ENCODE peak calls at places on chromosomes 3 and 15, in nine cellular contexts. P, F, E, B, V, Z, J, T and N are unnamed samples.

GRCh38 chr3:120646771-120647449 is 35.1 kb downstream of the HGD start:
- DNase-seq in P (no peak), F (no peak), E (no peak), B (no peak), V (no peak), Z (no peak), J (no peak), T (no peak), N (no peak)

GRCh38 chr3:23435318-23435717 is 232.2 kb downstream of the UBE2E2 start:
- DNase-seq in P (no peak), F (no peak), E (no peak), B (peak), V (peak), Z (no peak), J (no peak), T (no peak), N (peak)

GRCh38 chr3:160684368-160684740 is 7.4 kb downstream of the ARL14 start:
- DNase-seq in P (no peak), F (no peak), E (no peak), B (no peak), V (no peak), Z (no peak), J (no peak), T (no peak), N (no peak)

GRCh38 chr3:157436583-157437300 is at the start of gene PTX3:
- DNase-seq in P (peak), F (peak), E (no peak), B (peak), V (peak), Z (no peak), J (peak), T (peak), N (no peak)

GRCh38 chr15:85750807-85751730 is 43.7 kb downstream of the KLHL25 start:
- DNase-seq in P (peak), F (peak), E (no peak), B (no peak), V (peak), Z (no peak), J (no peak), T (no peak), N (no peak)

GRCh38 chr3:177089901-177090300 is 107.4 kb downstream of the TBL1XR1 start:
- DNase-seq in P (no peak), F (no peak), E (no peak), B (no peak), V (no peak), Z (no peak), J (no peak), T (no peak), N (no peak)

GRCh38 chr15:48993411-48993810 is 29.7 kb upstream of the SHC4 start:
- DNase-seq in P (no peak), F (peak), E (no peak), B (no peak), V (no peak), Z (no peak), J (no peak), T (peak), N (no peak)

GRCh38 chr3:125163739-125164601 is 48.6 kb downstream of the SLC12A8 start:
- DNase-seq in P (peak), F (peak), E (no peak), B (peak), V (peak), Z (no peak), J (peak), T (no peak), N (peak)

GRCh38 chr15:98503970-98504369 is 144.4 kb upstream of the IGF1R start:
- DNase-seq in P (no peak), F (peak), E (no peak), B (peak), V (no peak), Z (no peak), J (no peak), T (no peak), N (no peak)

GRCh38 chr3:48685603-48686511 is at the start of gene NCKIPSD:
- DNase-seq in P (peak), F (peak), E (peak), B (peak), V (peak), Z (peak), J (peak), T (peak), N (peak)

GRCh38 chr3:119469378-119470189 is 821 bp downstream of the POGLUT1 start:
- DNase-seq in P (no peak), F (peak), E (no peak), B (peak), V (no peak), Z (peak), J (peak), T (no peak), N (peak)

GRCh38 chr3:17478673-17479072 is 263.8 kb downstream of the TBC1D5 start:
- DNase-seq in P (no peak), F (peak), E (peak), B (peak), V (no peak), Z (no peak), J (peak), T (no peak), N (no peak)

GRCh38 chr3:13204177-13204581 is 130.9 kb upstream of the IQSEC1 start:
- DNase-seq in P (no peak), F (no peak), E (no peak), B (no peak), V (peak), Z (no peak), J (no peak), T (no peak), N (no peak)
- TF ChIP-seq EZH2phosphoT487 in P (no peak), F (no peak), E (no peak), B (no peak), V (no peak), Z (no peak), J (no peak), T (no peak), N (no peak)

GRCh38 chr3:52385157-52385556 is 59.7 kb downstream of the SEMA3G start:
- DNase-seq in P (peak), F (peak), E (peak), B (peak), V (peak), Z (peak), J (peak), T (peak), N (peak)
- H2AFZ ChIP-seq in P (peak), F (no peak), E (no peak), B (no peak), V (peak), Z (peak), J (no peak), T (no peak), N (no peak)

GRCh38 chr3:71109241-71109976 is 474.1 kb downstream of the FOXP1 start:
- DNase-seq in P (no peak), F (peak), E (no peak), B (no peak), V (no peak), Z (no peak), J (peak), T (no peak), N (no peak)

GRCh38 chr3:71109977-71110285 is 473.6 kb downstream of the FOXP1 start:
- DNase-seq in P (no peak), F (no peak), E (no peak), B (no peak), V (no peak), Z (no peak), J (no peak), T (no peak), N (no peak)

GRCh38 chr3:71110531-71111222 is 472.9 kb downstream of the FOXP1 start:
- DNase-seq in P (no peak), F (no peak), E (no peak), B (no peak), V (no peak), Z (no peak), J (no peak), T (no peak), N (no peak)

GRCh38 chr3:71104586-71104985 is 478.9 kb downstream of the FOXP1 start:
- DNase-seq in P (no peak), F (no peak), E (no peak), B (no peak), V (no peak), Z (no peak), J (no peak), T (no peak), N (no peak)

GRCh38 chr3:71107926-71108325 is 475.6 kb downstream of the FOXP1 start:
- DNase-seq in P (no peak), F (peak), E (no peak), B (no peak), V (no peak), Z (no peak), J (peak), T (no peak), N (no peak)
- H3K4me2 ChIP-seq in P (no peak), F (peak), E (no peak), B (no peak), V (no peak), Z (no peak), J (peak), T (peak), N (no peak)

GRCh38 chr3:50345586-50345985 is at the start of gene ZMYND10:
- DNase-seq in P (peak), F (peak), E (no peak), B (peak), V (peak), Z (peak), J (peak), T (no peak), N (peak)
- TF ChIP-seq EZH2phosphoT487 in P (no peak), F (no peak), E (no peak), B (no peak), V (no peak), Z (no peak), J (no peak), T (no peak), N (no peak)

GRCh38 chr15:72196409-72197044 is 1.1 kb downstream of the GRAMD2A start:
- DNase-seq in P (no peak), F (peak), E (no peak), B (no peak), V (no peak), Z (no peak), J (no peak), T (no peak), N (no peak)
- H2AFZ ChIP-seq in P (peak), F (no peak), E (no peak), B (peak), V (peak), Z (no peak), J (no peak), T (no peak), N (no peak)

GRCh38 chr3:72625616-72626337 is 222.5 kb downstream of the SHQ1 start:
- DNase-seq in P (no peak), F (peak), E (no peak), B (peak), V (no peak), Z (no peak), J (peak), T (no peak), N (no peak)
- H3K4me2 ChIP-seq in P (no peak), F (no peak), E (no peak), B (no peak), V (no peak), Z (no peak), J (peak), T (no peak), N (no peak)

GRCh38 chr15:56052389-56053045 is 59.1 kb upstream of the NEDD4 start:
- DNase-seq in P (peak), F (peak), E (peak), B (peak), V (peak), Z (peak), J (peak), T (peak), N (peak)
- TF ChIP-seq EZH2phosphoT487 in P (no peak), F (no peak), E (no peak), B (no peak), V (no peak), Z (no peak), J (no peak), T (no peak), N (no peak)

DNA sequence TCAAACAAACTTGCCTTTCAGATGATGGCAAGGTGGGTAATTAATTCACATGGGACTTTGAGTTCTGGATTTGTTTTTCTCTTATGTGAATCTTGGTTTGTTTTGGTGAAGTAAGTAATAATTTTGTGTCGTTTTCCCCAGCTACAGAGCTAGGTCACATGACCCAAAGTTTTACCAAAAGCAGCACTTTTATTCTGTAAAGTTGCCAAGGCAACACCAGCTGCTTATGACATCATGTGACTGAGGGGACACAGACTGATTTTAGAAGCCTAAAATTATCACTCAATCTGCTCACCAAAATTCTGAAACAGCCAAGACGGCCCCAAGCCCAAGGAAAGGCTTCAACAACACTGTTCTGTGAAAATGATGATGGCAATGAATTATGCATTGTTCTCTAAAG is 63.9 kb downstream of the MEX3B start:
- DNase-seq in P (no peak), F (no peak), E (no peak), B (no peak), V (no peak), Z (no peak), J (no peak), T (no peak), N (no peak)
- H2AFZ ChIP-seq in P (no peak), F (no peak), E (no peak), B (no peak), V (no peak), Z (no peak), J (no peak), T (no peak), N (no peak)

DNA sequence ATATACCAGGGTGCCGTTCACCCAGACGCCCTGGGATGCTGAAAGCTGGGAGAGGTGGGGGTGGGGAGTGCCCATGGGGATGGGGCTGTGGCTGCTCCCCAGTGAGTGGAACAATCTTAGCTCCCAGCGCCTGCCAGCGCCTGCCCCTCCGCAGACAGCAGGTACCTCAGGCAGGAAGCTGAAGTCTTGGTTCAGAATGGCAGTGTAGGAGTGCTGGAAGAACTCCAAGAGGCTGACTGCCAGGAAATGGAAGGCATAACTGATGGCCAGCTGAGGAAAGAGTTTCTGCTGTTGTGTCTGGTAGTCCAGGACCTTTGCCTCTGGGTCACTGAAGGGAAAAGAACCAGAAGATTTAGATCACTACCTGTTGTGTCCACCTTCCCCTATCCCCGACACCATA is 8.4 kb downstream of the ACOX2 start:
- DNase-seq in P (no peak), F (peak), E (no peak), B (peak), V (no peak), Z (no peak), J (peak), T (peak), N (no peak)
- H3K4me2 ChIP-seq in P (no peak), F (no peak), E (no peak), B (no peak), V (no peak), Z (no peak), J (no peak), T (peak), N (no peak)